ENCODE peak calls at places on chromosomes 7 and 10, in ten cellular contexts. B, N, Q, E, Y, H, A, O, S and X are unnamed samples.

GRCh38 chr10:88980247-88980646 is 10.4 kb upstream of the FAS start:
- DNase-seq in B (no peak), N (no peak), Q (no peak), E (no peak), Y (no peak), H (no peak), A (no peak), O (no peak), S (no peak), X (no peak)

GRCh38 chr7:91347288-91347687 is 83.1 kb downstream of the FZD1 start:
- DNase-seq in B (no peak), N (no peak), Q (no peak), E (no peak), Y (no peak), H (no peak), A (no peak), O (no peak), S (no peak), X (no peak)

GRCh38 chr10:65602182-65602865 is 1323.5 kb upstream of the LRRTM3 start:
- DNase-seq in B (no peak), N (no peak), Q (no peak), E (no peak), Y (no peak), H (no peak), A (no peak), O (no peak), S (no peak), X (no peak)

GRCh38 chr10:3287566-3288445 is 115.2 kb upstream of the PITRM1 start:
- DNase-seq in B (no peak), N (no peak), Q (no peak), E (no peak), Y (no peak), H (no peak), A (no peak), O (no peak), S (no peak), X (no peak)

GRCh38 chr7:50449501-50449880 is 659 bp downstream of the FIGNL1 start:
- DNase-seq in B (no peak), N (no peak), Q (no peak), E (no peak), Y (no peak), H (no peak), A (no peak), O (no peak), S (no peak), X (no peak)

GRCh38 chr10:99788598-99789259 is 6.3 kb downstream of the ABCC2 start:
- DNase-seq in B (no peak), N (peak; percentile 52), Q (no peak), E (no peak), Y (no peak), H (peak; percentile 87), A (no peak), O (no peak), S (peak; percentile 81), X (peak; percentile 30)

GRCh38 chr10:79145174-79145483 is 76.4 kb downstream of the ZMIZ1 start:
- DNase-seq in B (no peak), N (no peak), Q (no peak), E (no peak), Y (no peak), H (no peak), A (no peak), O (no peak), S (no peak), X (no peak)

GRCh38 chr10:124532106-124532641 is 70.6 kb downstream of the LHPP start:
- DNase-seq in B (no peak), N (peak; percentile 42), Q (peak; percentile 39), E (no peak), Y (no peak), H (no peak), A (no peak), O (no peak), S (no peak), X (no peak)

GRCh38 chr10:114115661-114116060 is 58.3 kb downstream of the CCDC186 start:
- DNase-seq in B (no peak), N (no peak), Q (no peak), E (no peak), Y (no peak), H (no peak), A (no peak), O (no peak), S (no peak), X (no peak)

GRCh38 chr7:50822716-50823115 is 40.0 kb upstream of the GRB10 start:
- DNase-seq in B (no peak), N (peak; percentile 28), Q (no peak), E (no peak), Y (no peak), H (peak; percentile 36), A (no peak), O (no peak), S (no peak), X (no peak)

GRCh38 chr7:51220226-51220625 is 96.4 kb downstream of the COBL start:
- DNase-seq in B (no peak), N (no peak), Q (no peak), E (no peak), Y (no peak), H (no peak), A (no peak), O (no peak), S (no peak), X (no peak)

GRCh38 chr10:110455440-110455839 is 42.3 kb upstream of the DUSP5 start:
- DNase-seq in B (no peak), N (no peak), Q (no peak), E (no peak), Y (no peak), H (no peak), A (no peak), O (no peak), S (no peak), X (no peak)

GRCh38 chr7:130270947-130271790 is 4.5 kb downstream of the CPA2 start:
- DNase-seq in B (no peak), N (no peak), Q (no peak), E (no peak), Y (peak; percentile 40), H (no peak), A (no peak), O (no peak), S (no peak), X (no peak)

GRCh38 chr10:78316451-78316931 is 282.8 kb downstream of the RPS24 start:
- DNase-seq in B (peak; percentile 30), N (peak; percentile 35), Q (no peak), E (no peak), Y (peak; percentile 84), H (peak; percentile 54), A (no peak), O (no peak), S (no peak), X (no peak)

GRCh38 chr10:36494386-36494785 is 631.0 kb upstream of the ANKRD30A start:
- DNase-seq in B (no peak), N (peak; percentile 68), Q (no peak), E (no peak), Y (no peak), H (peak; percentile 92), A (no peak), O (no peak), S (no peak), X (no peak)

GRCh38 chr10:102119417-102120141 is 589 bp downstream of the LDB1 start:
- DNase-seq in B (peak; percentile 85), N (peak; percentile 72), Q (peak; percentile 42), E (no peak), Y (peak; percentile 34), H (peak; percentile 59), A (no peak), O (peak; percentile 23), S (peak; percentile 90), X (no peak)

GRCh38 chr10:8312861-8313260 is 258.4 kb downstream of the GATA3 start:
- DNase-seq in B (no peak), N (no peak), Q (no peak), E (no peak), Y (no peak), H (peak; percentile 86), A (no peak), O (no peak), S (no peak), X (no peak)

GRCh38 chr10:15897282-15897681 is 37.0 kb upstream of the MINDY3 start:
- DNase-seq in B (no peak), N (peak; percentile 32), Q (no peak), E (no peak), Y (no peak), H (peak; percentile 56), A (no peak), O (no peak), S (no peak), X (no peak)

GRCh38 chr7:20219446-20220292 is 2.5 kb upstream of the MACC1 start:
- DNase-seq in B (peak; percentile 19), N (peak; percentile 58), Q (peak; percentile 52), E (no peak), Y (no peak), H (peak; percentile 100), A (no peak), O (no peak), S (peak; percentile 79), X (no peak)

GRCh38 chr10:12559578-12560178 is 210.3 kb downstream of the CAMK1D start:
- DNase-seq in B (no peak), N (no peak), Q (no peak), E (no peak), Y (no peak), H (no peak), A (no peak), O (no peak), S (no peak), X (no peak)

GRCh38 chr10:100174699-100175677 is 10.8 kb downstream of the ERLIN1 start:
- DNase-seq in B (no peak), N (no peak), Q (no peak), E (no peak), Y (no peak), H (no peak), A (no peak), O (no peak), S (no peak), X (no peak)

GRCh38 chr7:115910541-115911164 is 119.9 kb downstream of the TFEC start:
- DNase-seq in B (no peak), N (peak; percentile 60), Q (no peak), E (no peak), Y (peak; percentile 24), H (peak; percentile 39), A (no peak), O (no peak), S (no peak), X (no peak)

GRCh38 chr10:5523796-5524574 is 776 bp upstream of the CALML3 start:
- DNase-seq in B (no peak), N (no peak), Q (no peak), E (no peak), Y (no peak), H (no peak), A (no peak), O (no peak), S (peak; percentile 51), X (no peak)

GRCh38 chr10:15791816-15792524 is 68.3 kb downstream of the MINDY3 start:
- DNase-seq in B (no peak), N (peak; percentile 2), Q (no peak), E (no peak), Y (no peak), H (no peak), A (no peak), O (no peak), S (peak; percentile 74), X (no peak)

GRCh38 chr10:66983482-66983818 is 57.6 kb downstream of the LRRTM3 start:
- DNase-seq in B (no peak), N (no peak), Q (no peak), E (no peak), Y (no peak), H (no peak), A (no peak), O (no peak), S (no peak), X (no peak)

GRCh38 chr10:88187472-88187871 is 324.0 kb downstream of the PTEN start:
- DNase-seq in B (no peak), N (no peak), Q (no peak), E (no peak), Y (no peak), H (no peak), A (no peak), O (no peak), S (no peak), X (no peak)

GRCh38 chr7:2475678-2476015 is 551 bp downstream of the GRIFIN start:
- DNase-seq in B (no peak), N (no peak), Q (no peak), E (no peak), Y (no peak), H (no peak), A (no peak), O (no peak), S (no peak), X (no peak)

GRCh38 chr10:61592581-61592980 is 70.1 kb upstream of the CABCOCO1 start:
- DNase-seq in B (no peak), N (peak; percentile 41), Q (peak; percentile 15), E (no peak), Y (no peak), H (peak; percentile 5), A (no peak), O (no peak), S (no peak), X (no peak)